ENCODE peak calls at places on chromosomes 5 and 9, in six cellular contexts. B is colonic mucosa, O is K562, Q is heart right ventricle, P is neural progenitor cell, R is A549. T is an unnamed sample. For H3K4me1, the result is how much of the 10 kb centered on the place peaks cover.

GRCh38 chr5:173281910-173282309 is 46.3 kb downstream of the STC2 start:
- DNase-seq in B (no peak), O (no peak), Q (peak), P (peak), R (peak), T (peak)

GRCh38 chr5:32329395-32329834 is 16.7 kb upstream of the MTMR12 start:
- DNase-seq in B (peak), O (peak), Q (peak), P (peak), R (peak), T (peak)

GRCh38 chr9:69674112-69674511 is 1.9 kb upstream of the APBA1 start:
- DNase-seq in B (no peak), O (no peak), Q (no peak), P (peak), R (no peak), T (no peak)

GRCh38 chr5:50709471-50709870 is 43.0 kb downstream of the PARP8 start:
- DNase-seq in B (no peak), O (no peak), Q (no peak), P (no peak), R (no peak), T (no peak)

GRCh38 chr5:132103969-132104391 is 30.4 kb downstream of the CSF2 start:
- DNase-seq in B (no peak), O (no peak), Q (no peak), P (no peak), R (no peak), T (no peak)

GRCh38 chr9:129726322-129727160 is 26.3 kb downstream of the PTGES start:
- DNase-seq in B (peak), O (peak), Q (peak), P (peak), R (peak), T (peak)

GRCh38 chr5:65823174-65823573 is 101.2 kb downstream of the NLN start:
- DNase-seq in B (no peak), O (no peak), Q (no peak), P (no peak), R (peak), T (no peak)

GRCh38 chr9:92385474-92385873 is 18.9 kb downstream of the OGN start:
- DNase-seq in B (no peak), O (no peak), Q (no peak), P (no peak), R (no peak), T (no peak)

GRCh38 chr9:16901589-16901988 is 31.1 kb upstream of the BNC2 start:
- DNase-seq in B (no peak), O (no peak), Q (no peak), P (no peak), R (no peak), T (no peak)

GRCh38 chr5:137119321-137119720 is 379.8 kb downstream of the SPOCK1 start:
- DNase-seq in B (no peak), O (no peak), Q (no peak), P (no peak), R (no peak), T (no peak)

GRCh38 chr5:85205430-85205829 is 820.8 kb upstream of the EDIL3 start:
- DNase-seq in B (no peak), O (no peak), Q (no peak), P (no peak), R (no peak), T (no peak)

GRCh38 chr9:133532937-133533668 is 1.4 kb upstream of the ADAMTSL2 start:
- DNase-seq in B (peak), O (peak), Q (peak), P (peak), R (peak), T (no peak)

GRCh38 chr5:139677404-139678282 is 29.5 kb downstream of the CXXC5 start:
- DNase-seq in B (no peak), O (no peak), Q (no peak), P (peak), R (no peak), T (no peak)
- H3K4me1 ChIP-seq in B (under half), O (half or more), Q (half or more), P (under half), R (under half), T (half or more)

DNA sequence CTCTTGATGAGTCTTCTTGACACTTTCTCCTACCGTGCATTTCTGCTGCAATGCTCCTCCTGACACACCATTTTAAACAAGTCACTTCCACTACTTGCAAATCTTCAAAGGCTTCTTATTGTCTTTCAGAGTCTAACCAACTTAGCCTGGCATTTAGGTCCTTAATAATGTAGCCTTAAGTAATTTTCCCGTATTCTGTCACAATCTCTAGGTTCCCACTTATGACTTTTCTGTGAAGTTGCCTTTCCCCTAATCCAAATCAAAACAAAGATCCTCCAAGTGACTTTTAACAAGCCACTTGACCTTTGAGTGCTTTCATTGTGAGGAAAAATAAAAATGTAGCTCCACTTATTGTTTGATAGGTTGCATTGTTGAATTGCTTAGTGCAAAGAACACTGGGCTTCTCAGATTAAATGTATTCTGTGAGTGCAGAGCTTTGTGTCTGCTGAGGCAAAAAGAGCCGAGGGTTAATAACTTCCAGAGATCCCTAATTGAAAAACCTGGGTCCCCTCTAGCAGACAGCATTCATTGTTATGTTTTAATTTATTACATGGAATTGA is 341.8 kb upstream of the TYRP1 start:
- DNase-seq in B (no peak), O (no peak), Q (no peak), P (no peak), R (no peak), T (no peak)
- H3K4me3 ChIP-seq in B (no peak), O (no peak), Q (no peak), P (no peak), R (no peak), T (no peak)

DNA sequence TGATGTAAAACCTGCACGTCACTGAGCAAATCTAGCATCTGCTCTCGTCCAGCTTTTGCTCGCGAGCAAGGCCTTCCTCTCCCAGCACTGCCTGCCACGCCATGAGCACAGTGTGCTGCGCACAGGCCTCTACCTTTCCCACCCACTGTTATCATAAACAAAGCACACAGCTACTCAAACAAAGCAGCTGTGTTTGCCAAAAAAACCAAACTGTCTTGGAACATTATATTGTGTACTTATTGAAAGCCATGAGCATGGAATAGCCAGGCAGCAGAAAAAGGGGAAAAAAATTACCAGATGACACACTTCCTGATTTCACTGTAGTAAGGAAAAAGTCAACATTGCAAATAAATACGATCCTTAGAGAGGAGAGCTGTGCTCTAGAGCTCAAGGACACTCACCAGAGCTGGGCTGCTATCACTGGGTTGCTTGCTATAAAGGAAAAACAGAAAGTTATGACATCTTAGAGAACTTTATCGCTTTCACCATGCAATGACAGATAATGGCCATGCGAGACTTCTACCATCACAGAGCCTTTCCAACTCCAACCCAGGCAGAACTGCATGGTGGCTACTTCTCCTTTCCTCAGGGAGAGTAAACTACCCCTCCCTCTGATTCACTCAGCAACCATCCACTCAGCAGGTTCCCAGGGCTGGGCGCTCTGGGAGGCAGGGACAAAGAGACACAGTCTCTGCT is 69.6 kb downstream of the EPB41L4B start:
- DNase-seq in B (peak), O (no peak), Q (no peak), P (no peak), R (peak), T (peak)
- H3K4me1 ChIP-seq in B (under half), O (under half), Q (under half), P (under half), R (half or more), T (half or more)

GRCh38 chr5:67935908-67936573 is 279.5 kb upstream of the PIK3R1 start:
- DNase-seq in B (no peak), O (no peak), Q (no peak), P (no peak), R (no peak), T (no peak)

GRCh38 chr5:67942451-67942830 is 273.1 kb upstream of the PIK3R1 start:
- DNase-seq in B (no peak), O (no peak), Q (no peak), P (no peak), R (no peak), T (no peak)

GRCh38 chr5:67941750-67942450 is 273.7 kb upstream of the PIK3R1 start:
- DNase-seq in B (no peak), O (no peak), Q (no peak), P (no peak), R (no peak), T (peak)
- H3K4me3 ChIP-seq in B (no peak), O (no peak), Q (no peak), P (no peak), R (no peak), T (peak)

DNA sequence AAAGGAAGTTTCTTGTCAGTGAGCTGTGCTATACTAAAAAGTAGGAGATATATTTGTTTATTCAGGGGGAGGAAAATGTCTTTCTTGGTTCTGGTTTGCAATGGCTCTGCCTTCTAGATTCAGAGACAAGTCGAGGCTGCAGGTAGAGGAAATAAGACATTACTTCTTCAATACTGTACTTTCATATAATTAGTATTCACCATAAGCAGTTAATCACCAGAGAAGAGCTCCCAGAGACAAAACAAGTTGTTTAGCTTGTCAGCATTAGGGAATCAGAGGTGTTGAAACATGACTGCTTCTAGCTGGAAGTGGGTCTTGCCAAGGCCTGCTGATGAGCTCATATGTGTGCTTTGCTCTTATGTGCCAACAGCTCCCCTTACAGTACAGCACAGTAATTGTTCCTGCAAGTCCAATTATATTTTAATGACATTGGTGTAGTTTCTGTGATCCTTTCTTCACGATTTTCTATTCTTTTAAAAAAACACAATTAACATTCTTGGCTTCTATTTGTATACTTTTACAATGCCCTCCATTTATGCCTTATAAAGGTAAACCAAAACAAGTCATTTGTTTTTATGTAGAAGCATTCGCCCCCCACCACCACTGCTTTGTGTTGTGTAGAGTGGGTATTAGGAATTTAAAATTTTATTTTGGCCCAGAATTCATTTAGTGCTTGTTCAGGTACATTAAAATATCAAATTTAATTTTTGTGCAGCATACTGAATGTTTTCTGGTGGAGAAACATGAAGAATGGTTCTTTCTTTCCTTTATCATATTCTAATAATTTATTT is 112.2 kb downstream of the RPS23 start:
- DNase-seq in B (peak), O (peak), Q (peak), P (peak), R (peak), T (no peak)
- H3K4me1 ChIP-seq in B (under half), O (under half), Q (under half), P (under half), R (under half), T (under half)

GRCh38 chr5:109693535-109694152 is 3.9 kb downstream of the MAN2A1 start:
- DNase-seq in B (no peak), O (no peak), Q (no peak), P (peak), R (no peak), T (no peak)
- H3K4me3 ChIP-seq in B (no peak), O (no peak), Q (no peak), P (peak), R (no peak), T (no peak)